ENCODE peak calls at places on chromosome 1, in four cellular contexts. R is glomerular endothelial cell, H is hypothalamus, B is thyroid gland. I is an unnamed sample.

GRCh38 chr1:94438692-94439276 is 20.6 kb downstream of the ABCD3 start:
- DNase-seq in R (no peak), H (no peak), B (no peak), I (no peak)

GRCh38 chr1:241627453-241628329 is 12.5 kb downstream of the CHML start:
- DNase-seq in R (no peak), H (peak), B (no peak), I (no peak)

GRCh38 chr1:27522860-27523665 is 33.1 kb upstream of the WASF2 start:
- DNase-seq in R (no peak), H (peak), B (no peak), I (no peak)

GRCh38 chr1:167651161-167651693 is 21.2 kb downstream of the RCSD1 start:
- DNase-seq in R (no peak), H (no peak), B (no peak), I (peak)

GRCh38 chr1:40385437-40386310 is 12.1 kb downstream of the SMAP2 start:
- DNase-seq in R (no peak), H (peak), B (no peak), I (no peak)

GRCh38 chr1:216064643-216065042 is 358.6 kb downstream of the USH2A start:
- DNase-seq in R (no peak), H (no peak), B (no peak), I (no peak)

GRCh38 chr1:210246447-210246846 is 13.9 kb downstream of the SERTAD4 start:
- DNase-seq in R (no peak), H (no peak), B (no peak), I (no peak)

GRCh38 chr1:18950415-18951026 is 6.0 kb downstream of the IFFO2 start:
- DNase-seq in R (no peak), H (peak), B (no peak), I (peak)

GRCh38 chr1:26994020-26994745 is 691 bp downstream of the TRNP1 start:
- DNase-seq in R (no peak), H (no peak), B (peak), I (no peak)

GRCh38 chr1:172168597-172168872 is 251.9 kb upstream of the C1orf105 start:
- DNase-seq in R (no peak), H (no peak), B (no peak), I (no peak)

GRCh38 chr1:199362996-199363395 is 664.5 kb upstream of the NR5A2 start:
- DNase-seq in R (no peak), H (no peak), B (no peak), I (no peak)

GRCh38 chr1:38829368-38829767 is 30.2 kb downstream of the RRAGC start:
- DNase-seq in R (no peak), H (no peak), B (no peak), I (no peak)

I was measured in spleen.